ENCODE peak calls at places on chromosomes 13 and 19, in five cellular contexts. G, D, E, Y and W are unnamed samples.

GRCh38 chr13:85411608-85412007 is 387.6 kb downstream of the SLITRK6 start:
- DNase-seq in G (no peak), D (no peak), E (no peak), Y (no peak), W (no peak)

GRCh38 chr13:45615501-45616101 is at the start of gene ERICH6B:
- DNase-seq in G (peak; percentile 17), D (no peak), E (no peak), Y (no peak), W (peak; percentile 71)

GRCh38 chr19:3743486-3743885 is 18.0 kb downstream of the APBA3 start:
- DNase-seq in G (no peak), D (no peak), E (no peak), Y (no peak), W (no peak)

GRCh38 chr13:38883783-38884182 is 106.8 kb downstream of the STOML3 start:
- DNase-seq in G (no peak), D (no peak), E (no peak), Y (no peak), W (no peak)

GRCh38 chr19:17902701-17903100 is 30.1 kb upstream of the CCDC124 start:
- DNase-seq in G (no peak), D (no peak), E (no peak), Y (no peak), W (no peak)

GRCh38 chr13:73310366-73310765 is 251.6 kb downstream of the KLF5 start:
- DNase-seq in G (no peak), D (no peak), E (no peak), Y (no peak), W (no peak)

GRCh38 chr13:51638497-51638871 is 54.2 kb downstream of the WDFY2 start:
- DNase-seq in G (no peak), D (no peak), E (no peak), Y (no peak), W (no peak)

GRCh38 chr13:112947796-112948195 is 21.2 kb upstream of the MCF2L start:
- DNase-seq in G (no peak), D (peak; percentile 39), E (no peak), Y (no peak), W (no peak)

GRCh38 chr13:46062190-46062589 is 9.6 kb upstream of the ZC3H13 start:
- DNase-seq in G (no peak), D (no peak), E (no peak), Y (no peak), W (no peak)

GRCh38 chr19:49987159-49987698 is 26.3 kb upstream of the SIGLEC11 start:
- DNase-seq in G (peak; percentile 84), D (peak; percentile 74), E (peak; percentile 89), Y (peak; percentile 88), W (peak; percentile 82)

GRCh38 chr13:73835138-73835721 is 299.0 kb downstream of the KLF12 start:
- DNase-seq in G (no peak), D (no peak), E (no peak), Y (no peak), W (no peak)

GRCh38 chr19:38355728-38356725 is 18.3 kb upstream of the PSMD8 start:
- DNase-seq in G (no peak), D (no peak), E (no peak), Y (no peak), W (no peak)

GRCh38 chr19:14475251-14476073 is at the start of gene PTGER1:
- DNase-seq in G (no peak), D (no peak), E (no peak), Y (no peak), W (no peak)

GRCh38 chr19:42850981-42851717 is 28.4 kb downstream of the PSG1 start:
- DNase-seq in G (no peak), D (peak; percentile 79), E (no peak), Y (peak; percentile 74), W (no peak)

GRCh38 chr19:45477713-45478453 is 10.1 kb downstream of the FOSB start:
- DNase-seq in G (no peak), D (no peak), E (no peak), Y (no peak), W (no peak)

GRCh38 chr13:39998166-39998565 is 342.7 kb downstream of the COG6 start:
- DNase-seq in G (no peak), D (no peak), E (no peak), Y (no peak), W (no peak)

GRCh38 chr13:111449041-111449440 is 128.6 kb downstream of the TEX29 start:
- DNase-seq in G (no peak), D (no peak), E (no peak), Y (no peak), W (no peak)

GRCh38 chr19:39212377-39212742 is 8.3 kb upstream of the SYCN start:
- DNase-seq in G (no peak), D (no peak), E (peak; percentile 60), Y (no peak), W (peak; percentile 61)

GRCh38 chr19:35890113-35890650 is 10.2 kb downstream of the NFKBID start:
- DNase-seq in G (no peak), D (no peak), E (no peak), Y (no peak), W (no peak)

GRCh38 chr19:33304760-33305647 is 2.7 kb upstream of the CEBPA start:
- DNase-seq in G (no peak), D (peak; percentile 46), E (peak; percentile 79), Y (no peak), W (no peak)

GRCh38 chr19:6773323-6773931 is 919 bp downstream of the VAV1 start:
- DNase-seq in G (no peak), D (no peak), E (peak; percentile 73), Y (peak; percentile 60), W (no peak)

GRCh38 chr13:45718992-45719391 is 16.9 kb downstream of the CBY2 start:
- DNase-seq in G (no peak), D (no peak), E (no peak), Y (no peak), W (no peak)

GRCh38 chr13:34031629-34032028 is 213.7 kb downstream of the RFC3 start:
- DNase-seq in G (no peak), D (no peak), E (no peak), Y (no peak), W (no peak)

GRCh38 chr19:45917421-45918091 is 3.0 kb upstream of the NANOS2 start:
- DNase-seq in G (no peak), D (no peak), E (no peak), Y (no peak), W (no peak)

GRCh38 chr13:66774046-66774445 is 456.1 kb downstream of the PCDH9 start:
- DNase-seq in G (no peak), D (no peak), E (no peak), Y (no peak), W (no peak)

GRCh38 chr13:74168263-74168675 is 34.1 kb upstream of the KLF12 start:
- DNase-seq in G (no peak), D (no peak), E (no peak), Y (peak; percentile 66), W (no peak)

GRCh38 chr19:35167251-35168119 is 12.9 kb downstream of the FXYD5 start:
- DNase-seq in G (no peak), D (peak; percentile 41), E (no peak), Y (no peak), W (no peak)

GRCh38 chr13:30832377-30832776 is 73.7 kb upstream of the MEDAG start:
- DNase-seq in G (no peak), D (no peak), E (no peak), Y (no peak), W (no peak)

GRCh38 chr19:16836115-16836905 is 7.1 kb downstream of the SIN3B start:
- DNase-seq in G (peak; percentile 35), D (no peak), E (peak; percentile 58), Y (no peak), W (no peak)

GRCh38 chr13:26011996-26012688 is 39.7 kb downstream of the SHISA2 start:
- DNase-seq in G (no peak), D (no peak), E (no peak), Y (no peak), W (no peak)

GRCh38 chr13:113526466-113527220 is 36.1 kb upstream of the DCUN1D2 start:
- DNase-seq in G (no peak), D (no peak), E (no peak), Y (no peak), W (no peak)

GRCh38 chr19:19446655-19447437 is 41.4 kb downstream of the GATAD2A start:
- DNase-seq in G (no peak), D (no peak), E (no peak), Y (no peak), W (no peak)

GRCh38 chr19:41407271-41407670 is 9.7 kb downstream of the BCKDHA start:
- DNase-seq in G (no peak), D (no peak), E (peak; percentile 72), Y (no peak), W (no peak)

DNA sequence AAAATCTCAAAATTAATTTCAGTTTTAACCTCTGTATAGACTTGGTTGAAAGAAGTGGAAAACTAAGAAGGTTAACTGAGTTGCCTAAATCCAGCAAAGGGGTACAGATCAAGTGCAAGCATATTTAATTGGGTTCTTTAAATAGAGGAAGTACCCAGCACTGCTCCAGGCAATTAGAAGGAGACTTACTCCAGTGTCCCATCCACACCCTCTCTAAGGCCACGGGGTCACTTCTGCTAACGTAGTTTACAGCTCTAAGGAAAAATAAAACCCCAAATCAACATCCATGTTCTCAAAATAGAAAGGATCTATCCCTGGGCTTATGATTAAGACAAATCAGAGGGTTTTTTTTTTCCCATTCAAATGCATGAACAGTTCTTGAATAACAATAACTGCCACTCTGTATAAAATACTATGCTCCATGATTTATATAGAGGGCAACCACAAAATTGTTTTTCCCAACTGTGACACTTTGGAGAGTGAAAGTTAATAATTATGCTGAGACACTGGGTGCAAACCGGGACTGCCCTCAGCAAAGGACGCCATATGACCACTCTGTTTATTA is 4.6 kb downstream of the FRY start:
- DNase-seq in G (no peak), D (no peak), E (no peak), Y (no peak), W (peak; percentile 62)
- H3K4me1 ChIP-seq in G (no peaks in the 10 kb centered on the region), D (peaks cover 74% of the 10 kb centered on the region), E (peaks cover 20% of the 10 kb centered on the region), Y (peaks cover 8% of the 10 kb centered on the region), W (peaks cover 30% of the 10 kb centered on the region)

GRCh38 chr19:56808717-56809392 is 31.7 kb downstream of the PEG3 start:
- DNase-seq in G (no peak), D (no peak), E (no peak), Y (no peak), W (no peak)

GRCh38 chr19:56811480-56811879 is 29.0 kb downstream of the PEG3 start:
- DNase-seq in G (no peak), D (no peak), E (no peak), Y (no peak), W (no peak)

GRCh38 chr19:56810260-56810659 is 30.3 kb downstream of the PEG3 start:
- DNase-seq in G (no peak), D (no peak), E (no peak), Y (no peak), W (no peak)

GRCh38 chr19:56806639-56807038 is 33.9 kb downstream of the PEG3 start:
- DNase-seq in G (no peak), D (no peak), E (no peak), Y (no peak), W (no peak)
- H3K36me3 ChIP-seq in G (no peaks in the 10 kb centered on the region), D (no peaks in the 10 kb centered on the region), E (no peaks in the 10 kb centered on the region), Y (no peaks in the 10 kb centered on the region), W (no peaks in the 10 kb centered on the region)

DNA sequence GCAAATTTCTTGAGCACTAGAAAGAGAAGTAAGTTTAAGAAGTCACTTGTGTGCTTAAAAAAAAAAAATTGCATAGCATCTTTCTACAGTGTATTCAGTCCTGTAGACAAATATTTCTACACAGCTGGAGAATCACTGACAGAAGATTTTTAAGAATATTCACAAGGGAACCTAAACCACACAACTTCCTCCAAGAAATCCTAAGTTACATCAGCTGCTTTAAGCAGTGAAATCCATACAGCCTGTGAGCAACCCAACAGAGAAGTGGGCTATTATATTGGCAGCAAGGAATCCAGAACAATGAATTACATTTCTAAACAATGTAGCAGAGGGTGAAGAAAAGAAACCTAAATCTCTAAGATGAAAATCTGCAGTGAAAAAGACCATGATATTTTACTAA is 1.5 kb downstream of the DOCK9 start:
- DNase-seq in G (no peak), D (no peak), E (no peak), Y (no peak), W (peak; percentile 32)
- H3K4me1 ChIP-seq in G (no peaks in the 10 kb centered on the region), D (peaks cover 56% of the 10 kb centered on the region), E (peaks cover 49% of the 10 kb centered on the region), Y (peaks cover 8% of the 10 kb centered on the region), W (peaks cover 26% of the 10 kb centered on the region)

GRCh38 chr19:48385461-48386087 is 5.8 kb downstream of the KDELR1 start:
- DNase-seq in G (no peak), D (no peak), E (no peak), Y (no peak), W (no peak)
- H3K36me3 ChIP-seq in G (no peaks in the 10 kb centered on the region), D (peaks cover 60% of the 10 kb centered on the region), E (peaks cover 83% of the 10 kb centered on the region), Y (peaks cover 87% of the 10 kb centered on the region), W (peaks cover 78% of the 10 kb centered on the region)